ENCODE peak calls at places on chromosomes 4 and X, in eight cellular contexts. U is tibial artery; D is suprapubic skin; P is heart left ventricle; K is prostate gland; T is PC-3; F is CD8-positive, alpha-beta memory T cell; H is neuronal stem cell. S is an unnamed sample.
A peak's percentile ranks its signal among the peaks of the same experiment; 100 is the strongest.

GRCh38 chr4:17414392-17414791 is 97.5 kb downstream of the QDPR start:
- DNase-seq in U (no peak), D (no peak), P (no peak), K (no peak), T (no peak), F (no peak), H (no peak), S (no peak)

GRCh38 chr4:56099378-56099786 is 150.6 kb downstream of the CEP135 start:
- DNase-seq in U (no peak), D (no peak), P (no peak), K (no peak), T (peak; percentile 51), F (no peak), H (no peak), S (no peak)

GRCh38 chrX:154333837-154334271 is 38.3 kb downstream of the TKTL1 start:
- DNase-seq in U (no peak), D (no peak), P (no peak), K (no peak), T (no peak), F (no peak), H (no peak), S (no peak)

GRCh38 chrX:66731398-66731797 is 92.5 kb upstream of the EDA2R start:
- DNase-seq in U (no peak), D (no peak), P (no peak), K (no peak), T (peak; percentile 34), F (peak; percentile 5), H (peak; percentile 18), S (peak; percentile 2)

GRCh38 chr4:122534776-122535175 is 78.3 kb upstream of the IL2 start:
- DNase-seq in U (no peak), D (no peak), P (no peak), K (no peak), T (no peak), F (no peak), H (no peak), S (no peak)

GRCh38 chr4:72846280-72847111 is 223.0 kb downstream of the COX18 start:
- DNase-seq in U (no peak), D (no peak), P (no peak), K (no peak), T (peak; percentile 88), F (no peak), H (peak; percentile 14), S (no peak)

GRCh38 chr4:180909279-180909678 is 1333.9 kb upstream of the TENM3 start:
- DNase-seq in U (no peak), D (no peak), P (no peak), K (no peak), T (peak; percentile 21), F (no peak), H (peak; percentile 1), S (no peak)

GRCh38 chr4:176792348-176793059 is at the start of gene VEGFC:
- DNase-seq in U (peak; percentile 32), D (peak; percentile 80), P (peak; percentile 71), K (peak; percentile 59), T (peak; percentile 66), F (no peak), H (peak; percentile 56), S (peak; percentile 16)

GRCh38 chr4:8025668-8026067 is 86.0 kb upstream of the AFAP1 start:
- DNase-seq in U (no peak), D (no peak), P (no peak), K (no peak), T (no peak), F (no peak), H (no peak), S (no peak)

GRCh38 chr4:101306225-101306624 is 41.1 kb downstream of the PPP3CA start:
- DNase-seq in U (no peak), D (no peak), P (no peak), K (no peak), T (no peak), F (no peak), H (no peak), S (no peak)

GRCh38 chr4:22485751-22486150 is 30.1 kb downstream of the ADGRA3 start:
- DNase-seq in U (no peak), D (no peak), P (no peak), K (no peak), T (no peak), F (no peak), H (no peak), S (no peak)

GRCh38 chr4:181832305-181832704 is 410.9 kb upstream of the TENM3 start:
- DNase-seq in U (no peak), D (no peak), P (no peak), K (no peak), T (no peak), F (no peak), H (no peak), S (no peak)

GRCh38 chrX:40504801-40505605 is 75.8 kb upstream of the ATP6AP2 start:
- DNase-seq in U (no peak), D (no peak), P (no peak), K (no peak), T (no peak), F (no peak), H (no peak), S (no peak)

GRCh38 chrX:136268051-136269048 is 17.1 kb upstream of the MAP7D3 start:
- DNase-seq in U (peak; percentile 34), D (no peak), P (peak; percentile 25), K (peak; percentile 4), T (peak; percentile 67), F (peak; percentile 38), H (no peak), S (peak; percentile 25)

GRCh38 chr4:80322716-80323115 is 12.8 kb upstream of the CFAP299 start:
- DNase-seq in U (no peak), D (no peak), P (no peak), K (no peak), T (peak; percentile 68), F (no peak), H (no peak), S (no peak)

GRCh38 chrX:102345916-102346315 is 93.9 kb downstream of the NXF2B start:
- DNase-seq in U (peak; percentile 75), D (peak; percentile 78), P (peak; percentile 8), K (peak; percentile 17), T (peak; percentile 70), F (peak; percentile 27), H (peak; percentile 31), S (peak; percentile 25)

GRCh38 chrX:44314259-44314734 is 29.2 kb downstream of the EFHC2 start:
- DNase-seq in U (no peak), D (no peak), P (peak; percentile 41), K (no peak), T (peak; percentile 42), F (no peak), H (no peak), S (peak; percentile 59)

GRCh38 chr4:76539979-76540378 is 105.0 kb downstream of the SHROOM3 start:
- DNase-seq in U (no peak), D (no peak), P (no peak), K (no peak), T (no peak), F (no peak), H (no peak), S (no peak)

GRCh38 chr4:106595906-106596305 is 227.3 kb upstream of the GIMD1 start:
- DNase-seq in U (no peak), D (no peak), P (no peak), K (no peak), T (no peak), F (no peak), H (no peak), S (no peak)

GRCh38 chr4:20158195-20158594 is 93.5 kb upstream of the SLIT2 start:
- DNase-seq in U (no peak), D (no peak), P (no peak), K (no peak), T (no peak), F (no peak), H (no peak), S (no peak)

GRCh38 chr4:82710202-82710929 is 88.2 kb downstream of the SCD5 start:
- DNase-seq in U (no peak), D (no peak), P (no peak), K (no peak), T (no peak), F (no peak), H (no peak), S (no peak)

GRCh38 chr4:8053688-8054449 is 104.7 kb downstream of the ABLIM2 start:
- DNase-seq in U (no peak), D (no peak), P (no peak), K (no peak), T (no peak), F (no peak), H (no peak), S (no peak)

GRCh38 chr4:4746444-4746843 is 113.0 kb upstream of the MSX1 start:
- DNase-seq in U (no peak), D (no peak), P (no peak), K (no peak), T (no peak), F (no peak), H (no peak), S (no peak)

GRCh38 chr4:772776-773175 is 53.2 kb downstream of the CPLX1 start:
- DNase-seq in U (no peak), D (no peak), P (no peak), K (no peak), T (no peak), F (no peak), H (no peak), S (no peak)
- H3K27ac ChIP-seq in U (no peak overlapping the region), D (peak overlapping the region; percentile 53), P (peak overlapping the region; percentile 48), K (no peak overlapping the region), T (no peak overlapping the region), F (no peak overlapping the region), H (no peak overlapping the region), S (no peak overlapping the region)

GRCh38 chrX:14420876-14421275 is 108.5 kb upstream of the GLRA2 start:
- DNase-seq in U (no peak), D (no peak), P (no peak), K (no peak), T (no peak), F (no peak), H (no peak), S (no peak)
- H3K4me3 ChIP-seq in U (no peak overlapping the region), D (no peak overlapping the region), P (no peak overlapping the region), K (no peak overlapping the region), T (no peak overlapping the region), F (no peak overlapping the region), H (no peak overlapping the region), S (no peak overlapping the region)

GRCh38 chrX:63673896-63674295 is 111.1 kb downstream of the ARHGEF9 start:
- DNase-seq in U (no peak), D (no peak), P (no peak), K (no peak), T (no peak), F (no peak), H (no peak), S (no peak)
- H3K36me3 ChIP-seq in U (peaks cover 29% of the 10 kb centered on the region), D (peaks cover 37% of the 10 kb centered on the region), P (peaks cover 24% of the 10 kb centered on the region), K (no peaks in the 10 kb centered on the region), T (no peaks in the 10 kb centered on the region), F (peaks cover 4% of the 10 kb centered on the region), H (peaks cover 20% of the 10 kb centered on the region), S (peaks cover 8% of the 10 kb centered on the region)

GRCh38 chr4:165718660-165719059 is 154.4 kb upstream of the TLL1 start:
- DNase-seq in U (no peak), D (no peak), P (no peak), K (no peak), T (no peak), F (no peak), H (no peak), S (no peak)

GRCh38 chr4:165714650-165715049 is 158.4 kb upstream of the TLL1 start:
- DNase-seq in U (no peak), D (no peak), P (no peak), K (no peak), T (no peak), F (no peak), H (no peak), S (no peak)

GRCh38 chr4:165715211-165715610 is 157.8 kb upstream of the TLL1 start:
- DNase-seq in U (no peak), D (no peak), P (no peak), K (no peak), T (no peak), F (no peak), H (no peak), S (no peak)

GRCh38 chr4:165716472-165716871 is 156.6 kb upstream of the TLL1 start:
- DNase-seq in U (no peak), D (no peak), P (peak; percentile 10), K (no peak), T (no peak), F (no peak), H (no peak), S (no peak)

GRCh38 chr4:165715989-165716388 is 157.0 kb upstream of the TLL1 start:
- DNase-seq in U (no peak), D (no peak), P (no peak), K (no peak), T (no peak), F (no peak), H (no peak), S (no peak)
- H3K27ac ChIP-seq in U (no peak overlapping the region), D (no peak overlapping the region), P (no peak overlapping the region), K (no peak overlapping the region), T (no peak overlapping the region), F (no peak overlapping the region), H (no peak overlapping the region), S (no peak overlapping the region)